ENCODE peak calls at places on chromosome 2, in five cellular contexts. One of them, this sample, is unnamed.

GRCh38 chr2:130135692-130136541 is 6.9 kb upstream of the POTEF start:
- DNase-seq in GM12864: no peak
- DNase-seq in HFFc6: no peak
- DNase-seq in kidney: peak
- DNase-seq in WTC11: no peak
- DNase-seq in this sample: no peak

GRCh38 chr2:179543361-179543901 is 278.8 kb upstream of the SESTD1 start:
- DNase-seq in GM12864: no peak
- DNase-seq in HFFc6: peak
- DNase-seq in kidney: no peak
- DNase-seq in WTC11: no peak
- DNase-seq in this sample: no peak

GRCh38 chr2:98298685-98299180 is 47.5 kb upstream of the CNGA3 start:
- DNase-seq in GM12864: no peak
- DNase-seq in HFFc6: no peak
- DNase-seq in kidney: no peak
- DNase-seq in WTC11: no peak
- DNase-seq in this sample: no peak

GRCh38 chr2:107418713-107419112 is 408.0 kb upstream of the RGPD4 start:
- DNase-seq in GM12864: no peak
- DNase-seq in HFFc6: no peak
- DNase-seq in kidney: no peak
- DNase-seq in WTC11: no peak
- DNase-seq in this sample: no peak

GRCh38 chr2:75130171-75130570 is 69.1 kb downstream of the TACR1 start:
- DNase-seq in GM12864: no peak
- DNase-seq in HFFc6: no peak
- DNase-seq in kidney: no peak
- DNase-seq in WTC11: no peak
- DNase-seq in this sample: no peak

GRCh38 chr2:159904565-159905281 is 106.7 kb upstream of the CD302 start:
- DNase-seq in GM12864: peak
- DNase-seq in HFFc6: no peak
- DNase-seq in kidney: peak
- DNase-seq in WTC11: peak
- DNase-seq in this sample: peak

GRCh38 chr2:237551071-237551574 is 15.3 kb upstream of the PRLH start:
- DNase-seq in GM12864: no peak
- DNase-seq in HFFc6: no peak
- DNase-seq in kidney: peak
- DNase-seq in WTC11: no peak
- DNase-seq in this sample: no peak

GRCh38 chr2:221370942-221371221 is 201.2 kb downstream of the EPHA4 start:
- DNase-seq in GM12864: no peak
- DNase-seq in HFFc6: no peak
- DNase-seq in kidney: no peak
- DNase-seq in WTC11: no peak
- DNase-seq in this sample: no peak

GRCh38 chr2:167484875-167485274 is 596.6 kb downstream of the XIRP2 start:
- DNase-seq in GM12864: no peak
- DNase-seq in HFFc6: no peak
- DNase-seq in kidney: no peak
- DNase-seq in WTC11: no peak
- DNase-seq in this sample: no peak

GRCh38 chr2:209629622-209630021 is 142.0 kb upstream of the UNC80 start:
- DNase-seq in GM12864: no peak
- DNase-seq in HFFc6: peak
- DNase-seq in kidney: no peak
- DNase-seq in WTC11: no peak
- DNase-seq in this sample: no peak

GRCh38 chr2:74567862-74568261 is 13.3 kb downstream of the DOK1 start:
- DNase-seq in GM12864: no peak
- DNase-seq in HFFc6: peak
- DNase-seq in kidney: no peak
- DNase-seq in WTC11: no peak
- DNase-seq in this sample: no peak

GRCh38 chr2:236159778-236160170 is 8.4 kb downstream of the GBX2 start:
- DNase-seq in GM12864: no peak
- DNase-seq in HFFc6: no peak
- DNase-seq in kidney: no peak
- DNase-seq in WTC11: no peak
- DNase-seq in this sample: no peak

GRCh38 chr2:207919164-207919919 is 106.0 kb downstream of the PLEKHM3 start:
- DNase-seq in GM12864: no peak
- DNase-seq in HFFc6: no peak
- DNase-seq in kidney: no peak
- DNase-seq in WTC11: no peak
- DNase-seq in this sample: no peak

GRCh38 chr2:181104512-181105121 is 124.2 kb downstream of the UBE2E3 start:
- DNase-seq in GM12864: no peak
- DNase-seq in HFFc6: peak
- DNase-seq in kidney: no peak
- DNase-seq in WTC11: no peak
- DNase-seq in this sample: peak

GRCh38 chr2:3447789-3448317 is 68.4 kb downstream of the TRAPPC12 start:
- DNase-seq in GM12864: no peak
- DNase-seq in HFFc6: no peak
- DNase-seq in kidney: no peak
- DNase-seq in WTC11: no peak
- DNase-seq in this sample: no peak

GRCh38 chr2:113274427-113274826 is 4.3 kb downstream of the PAX8 start:
- DNase-seq in GM12864: no peak
- DNase-seq in HFFc6: no peak
- DNase-seq in kidney: no peak
- DNase-seq in WTC11: no peak
- DNase-seq in this sample: no peak

GRCh38 chr2:36568533-36569246 is 29.3 kb downstream of the FEZ2 start:
- DNase-seq in GM12864: no peak
- DNase-seq in HFFc6: peak
- DNase-seq in kidney: no peak
- DNase-seq in WTC11: no peak
- DNase-seq in this sample: no peak

GRCh38 chr2:56630286-56630685 is 446.5 kb downstream of the CCDC85A start:
- DNase-seq in GM12864: no peak
- DNase-seq in HFFc6: no peak
- DNase-seq in kidney: no peak
- DNase-seq in WTC11: no peak
- DNase-seq in this sample: no peak

GRCh38 chr2:43407826-43408783 is 181.7 kb upstream of the ZFP36L2 start:
- DNase-seq in GM12864: peak
- DNase-seq in HFFc6: peak
- DNase-seq in kidney: no peak
- DNase-seq in WTC11: no peak
- DNase-seq in this sample: peak

GRCh38 chr2:24399434-24400206 is 39.3 kb upstream of the ITSN2 start:
- DNase-seq in GM12864: no peak
- DNase-seq in HFFc6: no peak
- DNase-seq in kidney: no peak
- DNase-seq in WTC11: no peak
- DNase-seq in this sample: no peak

GRCh38 chr2:137161250-137161649 is 395.9 kb downstream of the THSD7B start:
- DNase-seq in GM12864: no peak
- DNase-seq in HFFc6: peak
- DNase-seq in kidney: no peak
- DNase-seq in WTC11: no peak
- DNase-seq in this sample: no peak

GRCh38 chr2:133173224-133173623 is 395.0 kb downstream of the NCKAP5 start:
- DNase-seq in GM12864: no peak
- DNase-seq in HFFc6: no peak
- DNase-seq in kidney: no peak
- DNase-seq in WTC11: no peak
- DNase-seq in this sample: no peak

GRCh38 chr2:217653240-217653639 is 349.6 kb downstream of the TNS1 start:
- DNase-seq in GM12864: no peak
- DNase-seq in HFFc6: peak
- DNase-seq in kidney: peak
- DNase-seq in WTC11: no peak
- DNase-seq in this sample: no peak

GRCh38 chr2:105919826-105920225 is 175.1 kb downstream of the NCK2 start:
- DNase-seq in GM12864: peak
- DNase-seq in HFFc6: peak
- DNase-seq in kidney: no peak
- DNase-seq in WTC11: peak
- DNase-seq in this sample: no peak
- TF ChIP-seq CTCF in GM12864: peak
- TF ChIP-seq CTCF in HFFc6: peak
- TF ChIP-seq CTCF in kidney: no peak
- TF ChIP-seq CTCF in WTC11: peak
- TF ChIP-seq CTCF in this sample: no peak

DNA sequence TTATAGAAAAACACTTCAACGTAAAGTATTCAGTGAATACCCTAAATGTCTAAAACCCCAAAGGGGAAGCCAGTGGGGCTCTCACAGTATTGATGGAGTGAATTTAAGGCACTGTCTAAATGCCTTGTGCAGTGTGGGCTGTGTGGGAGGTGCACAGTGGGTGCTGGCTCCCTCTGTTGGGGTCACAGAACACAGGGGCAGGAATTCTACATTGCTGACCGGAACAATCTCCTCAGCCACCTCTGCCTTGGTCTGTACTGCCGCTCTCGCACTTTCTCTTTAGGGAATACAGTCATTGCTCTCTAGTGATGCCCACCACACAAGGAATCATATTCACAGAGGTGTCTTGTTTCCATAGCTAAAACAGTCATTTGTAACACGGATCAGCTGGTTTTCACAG is 45.4 kb downstream of the SPRED2 start:
- DNase-seq in GM12864: no peak
- DNase-seq in HFFc6: no peak
- DNase-seq in kidney: no peak
- DNase-seq in WTC11: no peak
- DNase-seq in this sample: no peak
- TF ChIP-seq CTCF in GM12864: no peak
- TF ChIP-seq CTCF in HFFc6: peak
- TF ChIP-seq CTCF in kidney: no peak
- TF ChIP-seq CTCF in WTC11: no peak
- TF ChIP-seq CTCF in this sample: no peak

DNA sequence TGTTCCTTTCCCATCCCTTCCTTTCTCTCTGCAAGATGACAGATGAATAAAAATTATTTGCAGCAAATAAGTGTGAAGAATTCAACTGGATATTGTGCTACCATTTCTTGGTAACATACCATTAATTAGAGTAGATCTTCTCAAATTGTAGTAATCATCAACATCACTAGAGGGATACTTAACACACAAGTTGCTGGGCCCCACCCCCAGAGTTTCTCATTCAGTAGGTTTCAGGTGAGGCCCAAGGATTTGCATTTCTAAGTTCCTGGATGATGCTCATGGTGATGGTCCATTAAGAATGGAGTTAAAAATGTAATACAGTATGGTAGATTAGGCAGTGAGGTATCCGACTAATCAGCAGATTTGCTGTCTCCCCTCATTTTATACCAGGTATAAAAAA is 594.0 kb downstream of the ERBB4 start:
- DNase-seq in GM12864: peak
- DNase-seq in HFFc6: no peak
- DNase-seq in kidney: no peak
- DNase-seq in WTC11: peak
- DNase-seq in this sample: no peak
- TF ChIP-seq CTCF in GM12864: no peak
- TF ChIP-seq CTCF in HFFc6: no peak
- TF ChIP-seq CTCF in kidney: no peak
- TF ChIP-seq CTCF in WTC11: no peak
- TF ChIP-seq CTCF in this sample: no peak

DNA sequence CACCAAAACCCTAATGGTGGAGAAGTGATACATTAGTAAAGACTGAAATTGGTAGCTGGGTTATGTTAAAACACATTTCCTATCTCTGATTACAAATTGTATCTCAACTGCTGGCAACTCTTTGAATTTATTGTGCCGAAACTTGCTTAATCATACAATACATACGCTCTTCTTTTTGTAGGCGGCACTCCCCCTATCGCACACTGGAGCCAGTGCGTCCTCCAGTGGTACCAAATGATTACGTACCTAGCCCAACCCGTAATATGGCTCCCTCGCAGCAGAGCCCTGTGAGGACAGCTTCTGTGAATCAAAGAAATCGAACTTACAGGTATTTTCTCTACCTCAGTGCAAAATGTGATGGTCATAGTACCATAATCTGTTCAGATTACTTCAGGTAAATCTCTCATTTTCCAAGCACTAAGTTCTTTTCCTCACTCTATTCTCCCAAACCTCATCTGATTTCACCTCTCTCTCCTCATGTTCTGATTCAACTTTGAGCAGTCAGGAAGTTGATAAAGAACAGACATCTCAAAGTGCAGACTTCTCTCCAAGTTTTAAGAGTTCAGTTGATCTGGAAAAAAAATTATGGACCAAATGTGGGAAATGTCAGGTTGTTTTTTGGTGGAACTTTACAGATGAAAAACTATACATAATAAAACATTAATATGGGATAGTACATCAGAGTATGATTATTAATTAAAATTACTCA is 66.5 kb downstream of the ABI2 start:
- DNase-seq in GM12864: no peak
- DNase-seq in HFFc6: no peak
- DNase-seq in kidney: no peak
- DNase-seq in WTC11: peak
- DNase-seq in this sample: no peak
- TF ChIP-seq CTCF in GM12864: no peak
- TF ChIP-seq CTCF in HFFc6: no peak
- TF ChIP-seq CTCF in kidney: no peak
- TF ChIP-seq CTCF in WTC11: peak
- TF ChIP-seq CTCF in this sample: no peak